ENCODE peak calls at places on chromosomes 3 and 15, in seven cellular contexts. R is heart left ventricle; L is A172; W is activated naive CD8-positive, alpha-beta T cell treated with anti-CD3 and anti-CD28 coated beads, Interleukin-2, amount 50 U/mL, for 24 hours; N is RPMI8226; E is MCF 10A; Q is effector CD4-positive, alpha-beta T cell. J is an unnamed sample.

GRCh38 chr3:197237897-197238296 is 60.5 kb downstream of the DLG1 start:
- DNase-seq in L (no peak), E (no peak), Q (no peak), W (no peak), R (no peak), N (no peak), J (no peak)

GRCh38 chr3:78116874-78117273 is 1077.0 kb downstream of the ROBO2 start:
- DNase-seq in L (no peak), E (peak; percentile 29), W (no peak), N (no peak), R (no peak), Q (no peak), J (no peak)

GRCh38 chr15:68303134-68303533 is 25.6 kb downstream of the FEM1B start:
- DNase-seq in R (no peak), N (no peak), E (no peak), W (no peak), Q (no peak), L (no peak), J (no peak)

GRCh38 chr15:95557226-95558046 is 773.1 kb upstream of the NR2F2 start:
- DNase-seq in W (no peak), N (no peak), R (no peak), E (peak; percentile 92), Q (no peak), L (peak; percentile 98), J (no peak)

GRCh38 chr3:126621627-126622345 is 33.1 kb downstream of the TXNRD3 start:
- DNase-seq in N (no peak), L (peak; percentile 80), R (no peak), E (peak; percentile 2), W (no peak), Q (no peak), J (no peak)

GRCh38 chr3:14524311-14524711 is 15.8 kb downstream of the GRIP2 start:
- DNase-seq in E (no peak), R (peak; percentile 71), N (no peak), W (no peak), L (peak; percentile 28), Q (no peak), J (no peak)

GRCh38 chr3:107988464-107989156 is 102.2 kb downstream of the CD47 start:
- DNase-seq in R (peak; percentile 78), N (peak; percentile 28), Q (no peak), E (peak; percentile 80), W (no peak), L (peak; percentile 78), J (no peak)

GRCh38 chr3:172606021-172606420 is 82.8 kb upstream of the TNFSF10 start:
- DNase-seq in R (no peak), N (no peak), W (no peak), Q (no peak), E (no peak), L (peak; percentile 63), J (no peak)

GRCh38 chr3:23576379-23576959 is 229.3 kb upstream of the UBE2E1 start:
- DNase-seq in N (no peak), L (no peak), R (no peak), Q (no peak), W (no peak), E (peak; percentile 34), J (no peak)

GRCh38 chr15:40706121-40706520 is 11.1 kb downstream of the RAD51 start:
- DNase-seq in N (no peak), E (no peak), W (no peak), R (no peak), L (no peak), Q (no peak), J (no peak)

GRCh38 chr15:73800662-73801345 is 47.7 kb upstream of the INSYN1 start:
- DNase-seq in Q (no peak), N (no peak), W (no peak), L (peak; percentile 80), R (peak; percentile 83), E (peak; percentile 58), J (no peak)

GRCh38 chr3:14429237-14429636 is 26.8 kb downstream of the SLC6A6 start:
- DNase-seq in L (no peak), W (no peak), N (peak; percentile 24), R (no peak), E (no peak), Q (peak; percentile 29), J (no peak)

GRCh38 chr3:71896751-71897150 is 111.8 kb upstream of the PROK2 start:
- DNase-seq in R (no peak), Q (no peak), W (no peak), E (peak; percentile 22), L (no peak), N (no peak), J (no peak)

J was measured in C1 segment of cervical spinal cord.